ENCODE peak calls at places on chromosome 4, in six cellular contexts. Q is pons, D is NCI-H1694 treated with DMSO at 0.1 percent for 48 hours, C is Right ventricle myocardium superior, M is left cardiac atrium, Z is T follicular helper cell. A is an unnamed sample.

GRCh38 chr4:78749972-78750727 is 26.0 kb upstream of the BMP2K start:
- DNase-seq in Q (peak), D (no peak), C (no peak), M (no peak), Z (no peak), A (no peak)

GRCh38 chr4:85028910-85029309 is 62.4 kb upstream of the WDFY3 start:
- DNase-seq in Q (no peak), D (peak), C (no peak), M (no peak), Z (no peak), A (no peak)

GRCh38 chr4:138749303-138749702 is 266.3 kb upstream of the NOCT start:
- DNase-seq in Q (no peak), D (no peak), C (no peak), M (no peak), Z (no peak), A (no peak)

GRCh38 chr4:148229798-148230197 is 212.4 kb downstream of the NR3C2 start:
- DNase-seq in Q (no peak), D (no peak), C (no peak), M (no peak), Z (no peak), A (no peak)

GRCh38 chr4:33369366-33369899 is 2649.3 kb downstream of the PCDH7 start:
- DNase-seq in Q (no peak), D (no peak), C (no peak), M (no peak), Z (no peak), A (no peak)

GRCh38 chr4:42729505-42730237 is 72.8 kb upstream of the ATP8A1 start:
- DNase-seq in Q (no peak), D (no peak), C (no peak), M (no peak), Z (no peak), A (no peak)

GRCh38 chr4:168318266-168318895 is at the start of gene DDX60:
- DNase-seq in Q (peak), D (peak), C (peak), M (peak), Z (peak), A (peak)

GRCh38 chr4:100681289-100681688 is 163.5 kb upstream of the EMCN start:
- DNase-seq in Q (no peak), D (no peak), C (no peak), M (no peak), Z (no peak), A (no peak)

GRCh38 chr4:38131371-38132139 is 171.4 kb downstream of the PTTG2 start:
- DNase-seq in Q (no peak), D (no peak), C (no peak), M (no peak), Z (peak), A (no peak)

GRCh38 chr4:136967069-136967468 is 565.2 kb downstream of the PCDH18 start:
- DNase-seq in Q (no peak), D (no peak), C (no peak), M (no peak), Z (no peak), A (no peak)

GRCh38 chr4:41319553-41319952 is 62.8 kb downstream of the UCHL1 start:
- DNase-seq in Q (no peak), D (no peak), C (no peak), M (no peak), Z (no peak), A (no peak)

GRCh38 chr4:3497554-3498389 is 34.5 kb downstream of the LRPAP1 start:
- DNase-seq in Q (no peak), D (no peak), C (no peak), M (no peak), Z (no peak), A (no peak)

GRCh38 chr4:18568600-18568999 is 547.0 kb upstream of the LCORL start:
- DNase-seq in Q (peak), D (peak), C (no peak), M (no peak), Z (no peak), A (no peak)